ENCODE peak calls at places on chromosomes 7 and 10, in five cellular contexts. O is transverse colon, D is RWPE1, U is Calu3, B is left cardiac atrium. W is an unnamed sample.

GRCh38 chr10:12499587-12499986 is 150.2 kb downstream of the CAMK1D start:
- DNase-seq in O (no peak), D (no peak), U (no peak), B (no peak), W (no peak)

GRCh38 chr10:69093933-69094332 is 6.0 kb downstream of the SRGN start:
- DNase-seq in O (no peak), D (no peak), U (no peak), B (no peak), W (no peak)

GRCh38 chr7:15168489-15168888 is 265.9 kb upstream of the DGKB start:
- DNase-seq in O (no peak), D (no peak), U (no peak), B (no peak), W (no peak)

GRCh38 chr7:44980393-44981034 is 1.7 kb upstream of the MYO1G start:
- DNase-seq in O (no peak), D (no peak), U (no peak), B (no peak), W (no peak)

GRCh38 chr10:37643187-37643586 is 214.2 kb downstream of the ZNF248 start:
- DNase-seq in O (no peak), D (no peak), U (no peak), B (no peak), W (no peak)

GRCh38 chr7:50807026-50807730 is 24.5 kb upstream of the GRB10 start:
- DNase-seq in O (no peak), D (no peak), U (no peak), B (no peak), W (no peak)

GRCh38 chr7:129805086-129805719 is 147.6 kb downstream of the UBE2H start:
- DNase-seq in O (no peak), D (no peak), U (no peak), B (peak; percentile 34), W (no peak)

GRCh38 chr7:142231716-142232115 is 26.1 kb downstream of the PRSS58 start:
- DNase-seq in O (no peak), D (no peak), U (peak; percentile 21), B (no peak), W (no peak)

GRCh38 chr10:79347226-79347893 is at the start of gene PPIF:
- DNase-seq in O (peak; percentile 96), D (peak; percentile 96), U (peak; percentile 97), B (peak; percentile 97), W (peak; percentile 79)

GRCh38 chr7:18175801-18176450 is 148.3 kb upstream of the PRPS1L1 start:
- DNase-seq in O (no peak), D (no peak), U (no peak), B (no peak), W (no peak)

GRCh38 chr7:130009848-130010688 is 41.1 kb downstream of the ZC3HC1 start:
- DNase-seq in O (peak; percentile 31), D (peak; percentile 82), U (peak; percentile 57), B (no peak), W (no peak)

GRCh38 chr7:141875453-141875852 is 34.2 kb upstream of the PRSS37 start:
- DNase-seq in O (no peak), D (no peak), U (no peak), B (no peak), W (no peak)

GRCh38 chr7:50492770-50493519 is 42.8 kb upstream of the FIGNL1 start:
- DNase-seq in O (no peak), D (no peak), U (no peak), B (no peak), W (no peak)

GRCh38 chr7:116692599-116693308 is 20.8 kb downstream of the MET start:
- DNase-seq in O (no peak), D (peak; percentile 77), U (no peak), B (no peak), W (no peak)